ENCODE peak calls at places on chromosomes 16 and 17, in eight cellular contexts. One of them, this sample, is unnamed.

GRCh38 chr17:29582767-29583166 is 6.7 kb downstream of the GIT1 start:
- DNase-seq in caudate nucleus: no peak
- DNase-seq in HFFc6: no peak
- DNase-seq in NCI-H1417: no peak
- DNase-seq in Peyer's patch: no peak
- DNase-seq in stimulated activated CD8-positive, alpha-beta memory T cell treated with anti-CD3 and anti-CD28 coated beads, Interleukin-2, amount 100 ng/mL, for 48 hours: no peak
- DNase-seq in ascending aorta: no peak
- DNase-seq in activated gamma-delta T cell treated with anti-CD3 and anti-CD28 coated beads, Interleukin-2, amount 50 U/mL, for 16 hours: no peak
- DNase-seq in this sample: no peak

GRCh38 chr17:78532311-78532710 is 44.9 kb downstream of the DNAH17 start:
- DNase-seq in caudate nucleus: no peak
- DNase-seq in HFFc6: no peak
- DNase-seq in NCI-H1417: no peak
- DNase-seq in Peyer's patch: no peak
- DNase-seq in stimulated activated CD8-positive, alpha-beta memory T cell treated with anti-CD3 and anti-CD28 coated beads, Interleukin-2, amount 100 ng/mL, for 48 hours: no peak
- DNase-seq in ascending aorta: no peak
- DNase-seq in activated gamma-delta T cell treated with anti-CD3 and anti-CD28 coated beads, Interleukin-2, amount 50 U/mL, for 16 hours: no peak
- DNase-seq in this sample: no peak

GRCh38 chr16:23952128-23953041 is 116.6 kb downstream of the PRKCB start:
- DNase-seq in caudate nucleus: peak
- DNase-seq in HFFc6: no peak
- DNase-seq in NCI-H1417: no peak
- DNase-seq in Peyer's patch: peak
- DNase-seq in stimulated activated CD8-positive, alpha-beta memory T cell treated with anti-CD3 and anti-CD28 coated beads, Interleukin-2, amount 100 ng/mL, for 48 hours: no peak
- DNase-seq in ascending aorta: no peak
- DNase-seq in activated gamma-delta T cell treated with anti-CD3 and anti-CD28 coated beads, Interleukin-2, amount 50 U/mL, for 16 hours: peak
- DNase-seq in this sample: no peak

GRCh38 chr16:16172991-16173390 is 50.3 kb downstream of the ABCC6 start:
- DNase-seq in caudate nucleus: no peak
- DNase-seq in HFFc6: no peak
- DNase-seq in NCI-H1417: no peak
- DNase-seq in Peyer's patch: no peak
- DNase-seq in stimulated activated CD8-positive, alpha-beta memory T cell treated with anti-CD3 and anti-CD28 coated beads, Interleukin-2, amount 100 ng/mL, for 48 hours: no peak
- DNase-seq in ascending aorta: no peak
- DNase-seq in activated gamma-delta T cell treated with anti-CD3 and anti-CD28 coated beads, Interleukin-2, amount 50 U/mL, for 16 hours: no peak
- DNase-seq in this sample: no peak

GRCh38 chr17:48241131-48241591 is 133.6 kb downstream of the SNX11 start:
- DNase-seq in caudate nucleus: no peak
- DNase-seq in HFFc6: peak
- DNase-seq in NCI-H1417: peak
- DNase-seq in Peyer's patch: no peak
- DNase-seq in stimulated activated CD8-positive, alpha-beta memory T cell treated with anti-CD3 and anti-CD28 coated beads, Interleukin-2, amount 100 ng/mL, for 48 hours: no peak
- DNase-seq in ascending aorta: no peak
- DNase-seq in activated gamma-delta T cell treated with anti-CD3 and anti-CD28 coated beads, Interleukin-2, amount 50 U/mL, for 16 hours: no peak
- DNase-seq in this sample: peak

GRCh38 chr16:86814256-86814655 is 235.9 kb downstream of the FOXL1 start:
- DNase-seq in caudate nucleus: no peak
- DNase-seq in HFFc6: no peak
- DNase-seq in NCI-H1417: no peak
- DNase-seq in Peyer's patch: no peak
- DNase-seq in stimulated activated CD8-positive, alpha-beta memory T cell treated with anti-CD3 and anti-CD28 coated beads, Interleukin-2, amount 100 ng/mL, for 48 hours: no peak
- DNase-seq in ascending aorta: no peak
- DNase-seq in activated gamma-delta T cell treated with anti-CD3 and anti-CD28 coated beads, Interleukin-2, amount 50 U/mL, for 16 hours: no peak
- DNase-seq in this sample: no peak

GRCh38 chr16:67242138-67242730 is 5.0 kb downstream of the FHOD1 start:
- DNase-seq in caudate nucleus: no peak
- DNase-seq in HFFc6: no peak
- DNase-seq in NCI-H1417: no peak
- DNase-seq in Peyer's patch: no peak
- DNase-seq in stimulated activated CD8-positive, alpha-beta memory T cell treated with anti-CD3 and anti-CD28 coated beads, Interleukin-2, amount 100 ng/mL, for 48 hours: no peak
- DNase-seq in ascending aorta: no peak
- DNase-seq in activated gamma-delta T cell treated with anti-CD3 and anti-CD28 coated beads, Interleukin-2, amount 50 U/mL, for 16 hours: no peak
- DNase-seq in this sample: no peak

GRCh38 chr17:31754239-31754945 is 104.7 kb downstream of the COPRS start:
- DNase-seq in caudate nucleus: no peak
- DNase-seq in HFFc6: peak
- DNase-seq in NCI-H1417: no peak
- DNase-seq in Peyer's patch: no peak
- DNase-seq in stimulated activated CD8-positive, alpha-beta memory T cell treated with anti-CD3 and anti-CD28 coated beads, Interleukin-2, amount 100 ng/mL, for 48 hours: no peak
- DNase-seq in ascending aorta: no peak
- DNase-seq in activated gamma-delta T cell treated with anti-CD3 and anti-CD28 coated beads, Interleukin-2, amount 50 U/mL, for 16 hours: no peak
- DNase-seq in this sample: no peak

GRCh38 chr17:41860254-41860931 is 4.8 kb downstream of the KLHL11 start:
- DNase-seq in caudate nucleus: no peak
- DNase-seq in HFFc6: no peak
- DNase-seq in NCI-H1417: no peak
- DNase-seq in Peyer's patch: no peak
- DNase-seq in stimulated activated CD8-positive, alpha-beta memory T cell treated with anti-CD3 and anti-CD28 coated beads, Interleukin-2, amount 100 ng/mL, for 48 hours: no peak
- DNase-seq in ascending aorta: no peak
- DNase-seq in activated gamma-delta T cell treated with anti-CD3 and anti-CD28 coated beads, Interleukin-2, amount 50 U/mL, for 16 hours: no peak
- DNase-seq in this sample: no peak

GRCh38 chr16:55561319-55561848 is 5.1 kb upstream of the CAPNS2 start:
- DNase-seq in caudate nucleus: no peak
- DNase-seq in HFFc6: no peak
- DNase-seq in NCI-H1417: no peak
- DNase-seq in Peyer's patch: no peak
- DNase-seq in stimulated activated CD8-positive, alpha-beta memory T cell treated with anti-CD3 and anti-CD28 coated beads, Interleukin-2, amount 100 ng/mL, for 48 hours: no peak
- DNase-seq in ascending aorta: no peak
- DNase-seq in activated gamma-delta T cell treated with anti-CD3 and anti-CD28 coated beads, Interleukin-2, amount 50 U/mL, for 16 hours: no peak
- DNase-seq in this sample: no peak

GRCh38 chr17:77256710-77257109 is 115.9 kb downstream of the SEC14L1 start:
- DNase-seq in caudate nucleus: no peak
- DNase-seq in HFFc6: no peak
- DNase-seq in NCI-H1417: no peak
- DNase-seq in Peyer's patch: no peak
- DNase-seq in stimulated activated CD8-positive, alpha-beta memory T cell treated with anti-CD3 and anti-CD28 coated beads, Interleukin-2, amount 100 ng/mL, for 48 hours: no peak
- DNase-seq in ascending aorta: no peak
- DNase-seq in activated gamma-delta T cell treated with anti-CD3 and anti-CD28 coated beads, Interleukin-2, amount 50 U/mL, for 16 hours: no peak
- DNase-seq in this sample: no peak

GRCh38 chr17:15091825-15092224 is 173.3 kb downstream of the PMP22 start:
- DNase-seq in caudate nucleus: no peak
- DNase-seq in HFFc6: no peak
- DNase-seq in NCI-H1417: no peak
- DNase-seq in Peyer's patch: no peak
- DNase-seq in stimulated activated CD8-positive, alpha-beta memory T cell treated with anti-CD3 and anti-CD28 coated beads, Interleukin-2, amount 100 ng/mL, for 48 hours: no peak
- DNase-seq in ascending aorta: no peak
- DNase-seq in activated gamma-delta T cell treated with anti-CD3 and anti-CD28 coated beads, Interleukin-2, amount 50 U/mL, for 16 hours: no peak
- DNase-seq in this sample: no peak

GRCh38 chr17:61065263-61065773 is 334.3 kb upstream of the TBX2 start:
- DNase-seq in caudate nucleus: no peak
- DNase-seq in HFFc6: peak
- DNase-seq in NCI-H1417: no peak
- DNase-seq in Peyer's patch: no peak
- DNase-seq in stimulated activated CD8-positive, alpha-beta memory T cell treated with anti-CD3 and anti-CD28 coated beads, Interleukin-2, amount 100 ng/mL, for 48 hours: no peak
- DNase-seq in ascending aorta: no peak
- DNase-seq in activated gamma-delta T cell treated with anti-CD3 and anti-CD28 coated beads, Interleukin-2, amount 50 U/mL, for 16 hours: no peak
- DNase-seq in this sample: no peak

GRCh38 chr17:4721203-4722135 is 9.8 kb upstream of the MED11 start:
- DNase-seq in caudate nucleus: no peak
- DNase-seq in HFFc6: no peak
- DNase-seq in NCI-H1417: no peak
- DNase-seq in Peyer's patch: peak
- DNase-seq in stimulated activated CD8-positive, alpha-beta memory T cell treated with anti-CD3 and anti-CD28 coated beads, Interleukin-2, amount 100 ng/mL, for 48 hours: no peak
- DNase-seq in ascending aorta: no peak
- DNase-seq in activated gamma-delta T cell treated with anti-CD3 and anti-CD28 coated beads, Interleukin-2, amount 50 U/mL, for 16 hours: no peak
- DNase-seq in this sample: no peak

GRCh38 chr16:85005278-85006069 is 5.9 kb downstream of the ZDHHC7 start:
- DNase-seq in caudate nucleus: no peak
- DNase-seq in HFFc6: peak
- DNase-seq in NCI-H1417: no peak
- DNase-seq in Peyer's patch: no peak
- DNase-seq in stimulated activated CD8-positive, alpha-beta memory T cell treated with anti-CD3 and anti-CD28 coated beads, Interleukin-2, amount 100 ng/mL, for 48 hours: no peak
- DNase-seq in ascending aorta: no peak
- DNase-seq in activated gamma-delta T cell treated with anti-CD3 and anti-CD28 coated beads, Interleukin-2, amount 50 U/mL, for 16 hours: no peak
- DNase-seq in this sample: no peak

This sample was measured in GM12891.